ENCODE peak calls at places on chromosomes 6 and 20, in five cellular contexts. H, Y, D, N and J are unnamed samples.
A peak's percentile ranks its signal among the peaks of the same experiment; 100 is the strongest.

GRCh38 chr20:57535297-57535696 is 10.4 kb upstream of the CTCFL start:
- DNase-seq in D (no peak), H (no peak), N (no peak), Y (no peak), J (no peak)

GRCh38 chr20:571754-572331 is 28.3 kb upstream of the CSNK2A1 start:
- DNase-seq in H (no peak), D (peak; percentile 67), N (peak; percentile 70), Y (no peak), J (no peak)

GRCh38 chr6:56664007-56664406 is 21.3 kb upstream of the DST start:
- DNase-seq in N (no peak), D (no peak), Y (no peak), H (no peak), J (no peak)

GRCh38 chr6:33819021-33819420 is 15.2 kb upstream of the MLN start:
- DNase-seq in D (no peak), H (no peak), Y (no peak), N (no peak), J (no peak)

GRCh38 chr20:19260412-19261090 is 48.1 kb downstream of the SLC24A3 start:
- DNase-seq in H (peak; percentile 38), Y (no peak), N (no peak), D (no peak), J (no peak)

GRCh38 chr20:43749734-43750294 is 23.0 kb upstream of the GTSF1L start:
- DNase-seq in H (peak; percentile 61), N (peak; percentile 62), D (peak; percentile 85), Y (no peak), J (peak; percentile 46)

GRCh38 chr6:133895573-133896343 is 6.8 kb downstream of the TCF21 start:
- DNase-seq in H (peak; percentile 68), D (no peak), Y (no peak), N (peak; percentile 57), J (no peak)

GRCh38 chr6:79946242-79946641 is 1.1 kb downstream of the ELOVL4 start:
- DNase-seq in D (no peak), N (peak; percentile 38), Y (no peak), H (peak; percentile 44), J (no peak)

GRCh38 chr6:106116125-106116524 is 30.0 kb downstream of the PRDM1 start:
- DNase-seq in D (no peak), H (no peak), Y (no peak), N (no peak), J (no peak)

GRCh38 chr20:36836591-36837329 is 39.2 kb upstream of the TLDC2 start:
- DNase-seq in N (peak; percentile 65), Y (no peak), D (peak; percentile 83), H (peak; percentile 67), J (no peak)

GRCh38 chr6:36577298-36577697 is 16.9 kb upstream of the SRSF3 start:
- DNase-seq in D (no peak), N (peak; percentile 78), Y (peak; percentile 42), H (peak; percentile 52), J (no peak)

GRCh38 chr6:98636941-98637340 is 197.4 kb upstream of the POU3F2 start:
- DNase-seq in D (no peak), Y (no peak), H (no peak), N (no peak), J (no peak)

GRCh38 chr6:129131282-129131681 is 248.3 kb downstream of the LAMA2 start:
- DNase-seq in Y (no peak), H (no peak), N (peak; percentile 78), D (no peak), J (no peak)

GRCh38 chr6:148723484-148723883 is 23.3 kb upstream of the UST start:
- DNase-seq in Y (peak; percentile 88), H (peak; percentile 65), D (no peak), N (peak; percentile 70), J (no peak)

GRCh38 chr20:16175322-16175721 is 397.9 kb downstream of the KIF16B start:
- DNase-seq in Y (no peak), H (no peak), D (no peak), N (no peak), J (no peak)

GRCh38 chr6:166459906-166460305 is 77.2 kb upstream of the MPC1 start:
- DNase-seq in Y (no peak), D (no peak), H (no peak), N (no peak), J (no peak)

GRCh38 chr6:2830183-2830582 is 11.5 kb downstream of the SERPINB1 start:
- DNase-seq in Y (no peak), N (no peak), D (no peak), H (no peak), J (no peak)

GRCh38 chr20:63963784-63964301 is 5.9 kb downstream of the ZNF512B start:
- DNase-seq in H (no peak), D (no peak), N (no peak), Y (no peak), J (no peak)
- H3K4me3 ChIP-seq in H (no peak overlapping the region), D (no peak overlapping the region), N (no peak overlapping the region), Y (no peak overlapping the region), J (no peak overlapping the region)

GRCh38 chr6:66986940-66987339 is 1279.9 kb upstream of the EYS start:
- DNase-seq in H (no peak), D (no peak), N (no peak), Y (no peak), J (no peak)
- H3K9me3 ChIP-seq in H (peaks cover 19% of the 10 kb centered on the region), D (peaks cover 8% of the 10 kb centered on the region), N (no peaks in the 10 kb centered on the region), Y (no peaks in the 10 kb centered on the region), J (no peaks in the 10 kb centered on the region)

GRCh38 chr20:53500651-53501050 is 93.0 kb downstream of the ZNF217 start:
- DNase-seq in Y (no peak), D (no peak), N (no peak), H (no peak), J (no peak)

GRCh38 chr20:53502820-53503219 is 90.8 kb downstream of the ZNF217 start:
- DNase-seq in Y (no peak), H (no peak), N (no peak), D (no peak), J (no peak)

GRCh38 chr20:53503517-53503919 is 90.1 kb downstream of the ZNF217 start:
- DNase-seq in D (no peak), Y (no peak), N (no peak), H (no peak), J (no peak)
- H3K4me3 ChIP-seq in D (peak overlapping the region; percentile 35), Y (no peak overlapping the region), N (no peak overlapping the region), H (no peak overlapping the region), J (no peak overlapping the region)

DNA sequence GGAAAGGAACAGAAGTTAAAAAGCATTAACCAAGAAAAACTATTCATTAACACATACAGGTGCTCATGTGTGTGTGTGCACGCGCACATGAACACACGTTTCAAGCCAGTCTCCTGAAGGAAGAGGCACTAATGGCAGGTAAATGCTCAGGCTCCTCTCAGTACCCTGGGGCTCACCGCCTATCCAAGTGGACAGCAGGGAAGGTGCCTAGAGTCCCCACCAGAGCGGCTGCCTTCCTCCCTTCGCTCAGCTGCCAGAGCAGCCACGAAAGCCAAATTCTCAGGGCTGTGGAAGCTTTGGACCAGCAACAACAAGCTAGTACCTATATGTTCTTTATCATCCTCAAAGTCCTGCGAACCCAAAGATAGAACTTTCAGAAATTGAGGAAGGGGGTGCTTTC is 42.6 kb downstream of the PLCG1 start:
- DNase-seq in H (no peak), Y (no peak), D (no peak), N (no peak), J (no peak)
- H3K9me3 ChIP-seq in H (no peaks in the 10 kb centered on the region), Y (no peaks in the 10 kb centered on the region), D (no peaks in the 10 kb centered on the region), N (no peaks in the 10 kb centered on the region), J (no peaks in the 10 kb centered on the region)

DNA sequence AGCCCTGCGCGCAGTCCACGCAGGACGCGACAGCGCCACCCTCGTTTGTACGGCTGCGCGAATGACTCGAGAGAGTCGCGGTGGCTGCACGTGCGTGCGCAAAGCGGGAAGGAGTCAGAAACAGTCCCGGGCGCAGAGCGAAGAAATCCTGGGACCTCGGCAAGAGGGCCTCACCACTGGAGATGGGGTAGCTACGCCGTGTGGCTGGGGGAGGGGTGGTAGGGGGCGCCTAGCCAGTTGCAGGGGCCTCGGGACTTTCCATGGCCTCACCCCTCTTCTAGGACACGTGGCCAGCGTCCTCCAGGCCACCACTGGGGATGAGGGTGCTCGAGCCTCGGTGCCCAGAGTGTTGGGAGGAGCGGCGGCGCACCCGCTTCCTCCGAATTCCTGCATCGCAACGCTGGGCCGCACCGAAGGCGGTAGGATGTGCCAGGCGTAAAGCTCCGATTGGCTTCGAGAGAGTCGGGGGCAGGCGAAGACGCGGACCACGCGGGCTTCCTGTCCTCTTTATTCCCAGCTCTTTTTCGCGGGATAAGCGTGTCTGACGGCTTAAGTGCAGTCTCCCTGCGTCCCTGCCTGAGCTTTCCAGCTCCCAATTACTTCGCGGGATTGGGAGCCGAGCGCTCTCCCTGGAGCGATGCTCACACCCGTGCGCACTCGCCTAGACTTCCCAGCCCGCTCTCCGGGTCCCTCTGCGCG is 38.7 kb downstream of the NCR2 start:
- DNase-seq in N (peak; percentile 13), D (no peak), H (peak; percentile 22), Y (no peak), J (no peak)
- H3K4me3 ChIP-seq in N (peak overlapping the region; percentile 12), D (no peak overlapping the region), H (no peak overlapping the region), Y (no peak overlapping the region), J (peak overlapping the region; percentile 2)

GRCh38 chr6:17457405-17457804 is 64.0 kb downstream of the CAP2 start:
- DNase-seq in H (no peak), D (no peak), N (no peak), Y (no peak), J (no peak)
- H3K9me3 ChIP-seq in H (no peaks in the 10 kb centered on the region), D (no peaks in the 10 kb centered on the region), N (no peaks in the 10 kb centered on the region), Y (no peaks in the 10 kb centered on the region), J (no peaks in the 10 kb centered on the region)